ENCODE peak calls at places on chromosomes 4 and X, in seven cellular contexts. W, E, B, O, Z, H and T are unnamed samples.

GRCh38 chr4:1783970-1784369 is 9.1 kb upstream of the FGFR3 start:
- DNase-seq in W (no peak), B (no peak), E (no peak), O (no peak), H (no peak), Z (no peak), T (no peak)

GRCh38 chrX:78747471-78747870 is at the start of gene LPAR4:
- DNase-seq in W (no peak), Z (no peak), O (no peak), H (no peak), E (peak), B (peak), T (no peak)

GRCh38 chr4:119559044-119559647 is 69.5 kb downstream of the PDE5A start:
- DNase-seq in H (no peak), Z (no peak), W (no peak), E (peak), B (peak), O (peak), T (no peak)

GRCh38 chr4:82726601-82727000 is 72.0 kb downstream of the SCD5 start:
- DNase-seq in Z (no peak), H (no peak), E (no peak), W (no peak), O (no peak), B (no peak), T (no peak)

GRCh38 chr4:14294611-14295010 is 667.1 kb upstream of the BOD1L1 start:
- DNase-seq in B (peak), Z (no peak), O (peak), E (peak), W (no peak), H (no peak), T (no peak)

GRCh38 chr4:48025005-48025404 is 8.4 kb downstream of the NIPAL1 start:
- DNase-seq in B (peak), H (no peak), E (peak), O (no peak), W (no peak), Z (no peak), T (no peak)

GRCh38 chr4:167550021-167550420 is 315.7 kb upstream of the SPOCK3 start:
- DNase-seq in B (no peak), H (no peak), Z (no peak), E (no peak), O (no peak), W (no peak), T (no peak)

GRCh38 chrX:119986203-119986602 is 42.7 kb upstream of the NKAP start:
- DNase-seq in W (no peak), E (no peak), Z (no peak), B (no peak), H (no peak), O (no peak), T (no peak)

GRCh38 chrX:40912166-40912565 is 173.1 kb upstream of the USP9X start:
- DNase-seq in O (peak), W (no peak), Z (no peak), B (no peak), H (no peak), E (no peak), T (no peak)

GRCh38 chr4:153233761-153234371 is 29.6 kb downstream of the TRIM2 start:
- DNase-seq in B (peak), Z (peak), H (no peak), W (peak), E (peak), O (peak), T (peak)

GRCh38 chrX:129626026-129626425 is 28.7 kb downstream of the APLN start:
- DNase-seq in B (no peak), H (no peak), Z (no peak), O (peak), W (no peak), E (no peak), T (no peak)

GRCh38 chrX:38941675-38942074 is 140.4 kb downstream of the MID1IP1 start:
- DNase-seq in O (no peak), Z (no peak), H (no peak), W (no peak), E (no peak), B (no peak), T (no peak)

GRCh38 chr4:5706486-5707290 is 1.7 kb downstream of the EVC2 start:
- DNase-seq in E (no peak), Z (no peak), B (no peak), W (no peak), O (no peak), H (no peak), T (no peak)

GRCh38 chr4:48651869-48652447 is 128.1 kb downstream of the FRYL start:
- DNase-seq in E (no peak), Z (no peak), W (peak), O (peak), H (no peak), B (peak), T (peak)

GRCh38 chr4:144283496-144283895 is 143.0 kb upstream of the GYPA start:
- DNase-seq in O (no peak), E (no peak), B (no peak), W (no peak), Z (no peak), H (no peak), T (no peak)

GRCh38 chr4:81504685-81505598 is 33.2 kb upstream of the RASGEF1B start:
- DNase-seq in O (no peak), H (peak), E (no peak), B (no peak), Z (peak), W (no peak), T (no peak)

GRCh38 chrX:14026121-14026520 is 3.6 kb downstream of the GEMIN8 start:
- DNase-seq in H (no peak), E (no peak), Z (no peak), B (no peak), W (no peak), O (no peak), T (no peak)

GRCh38 chr4:88619973-88620372 is 27.7 kb downstream of the HERC3 start:
- DNase-seq in W (peak), E (peak), O (peak), H (no peak), Z (no peak), B (no peak), T (no peak)

GRCh38 chr4:95165926-95166524 is 382.7 kb downstream of the UNC5C start:
- DNase-seq in H (peak), E (peak), Z (peak), W (peak), O (peak), B (peak), T (peak)

DNA sequence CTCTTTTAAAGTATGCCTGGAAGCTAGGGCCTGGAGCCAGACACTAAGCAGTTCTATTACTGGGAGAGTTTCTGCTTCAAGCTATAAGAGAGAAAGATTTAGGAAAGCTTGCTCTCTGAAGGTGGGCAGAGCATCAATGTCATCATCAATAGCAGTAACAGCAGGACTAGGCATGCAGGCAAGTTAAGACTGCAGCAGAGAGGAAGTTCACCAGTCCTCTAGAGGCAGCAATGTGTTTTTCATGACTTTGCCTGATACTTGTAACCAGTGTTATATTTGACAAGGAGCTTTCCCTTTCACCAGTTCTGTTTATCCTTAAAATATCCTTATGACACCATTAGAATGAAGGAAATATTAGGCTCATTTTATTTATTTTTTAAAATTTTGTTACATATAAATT is 237.9 kb downstream of the KCTD8 start:
- DNase-seq in B (no peak), O (no peak), E (no peak), H (no peak), Z (no peak), W (no peak), T (no peak)
- TF ChIP-seq CTCF in B (no peak), O (no peak), E (no peak), H (no peak), Z (no peak), W (no peak), T (no peak)

DNA sequence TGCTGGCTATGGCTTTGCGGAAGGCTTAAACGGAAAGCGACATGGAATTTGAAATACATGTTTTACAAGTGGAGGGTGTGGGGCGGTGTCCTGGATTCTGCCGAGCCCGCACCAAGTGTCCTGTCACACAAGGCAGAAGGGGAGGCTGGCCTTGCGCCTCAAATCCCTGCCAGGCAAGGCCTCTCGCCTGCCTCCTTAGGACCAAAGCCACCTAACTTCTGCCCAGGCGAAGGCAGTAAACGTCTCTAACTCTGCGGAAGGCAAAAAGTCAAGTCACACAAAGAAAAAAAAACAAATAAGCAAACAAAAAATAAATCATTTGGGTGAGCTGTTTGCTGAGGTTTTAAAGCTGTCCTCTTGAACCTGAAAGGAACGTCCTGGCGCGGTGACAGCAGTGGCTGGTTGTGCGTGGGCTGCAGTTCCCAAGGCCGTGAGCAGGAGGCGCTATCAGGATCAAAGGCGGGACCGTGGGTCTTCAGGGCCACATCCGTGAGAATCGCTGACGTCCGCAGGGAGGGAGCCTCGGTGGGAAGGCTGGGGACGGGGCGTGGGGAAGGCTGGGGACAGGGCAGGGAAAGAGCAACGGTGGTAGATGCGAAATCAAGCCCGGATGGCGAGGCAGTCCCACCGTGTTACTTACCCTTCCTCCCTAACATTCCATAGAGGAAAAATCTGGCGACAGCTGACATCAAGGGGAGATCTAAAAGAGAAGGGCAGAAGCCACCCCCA is 99.1 kb downstream of the TRAPPC11 start:
- DNase-seq in H (peak), W (no peak), Z (no peak), O (no peak), B (no peak), E (peak), T (no peak)
- H3K4me3 ChIP-seq in H (no peak), W (no peak), Z (no peak), O (no peak), B (no peak), E (peak), T (no peak)

GRCh38 chr4:37068580-37068979 is 176.0 kb upstream of the NWD2 start:
- DNase-seq in E (no peak), B (no peak), H (no peak), W (no peak), O (no peak), Z (no peak), T (no peak)
- TF ChIP-seq CTCF in E (no peak), B (no peak), H (no peak), W (no peak), O (no peak), Z (no peak), T (no peak)

DNA sequence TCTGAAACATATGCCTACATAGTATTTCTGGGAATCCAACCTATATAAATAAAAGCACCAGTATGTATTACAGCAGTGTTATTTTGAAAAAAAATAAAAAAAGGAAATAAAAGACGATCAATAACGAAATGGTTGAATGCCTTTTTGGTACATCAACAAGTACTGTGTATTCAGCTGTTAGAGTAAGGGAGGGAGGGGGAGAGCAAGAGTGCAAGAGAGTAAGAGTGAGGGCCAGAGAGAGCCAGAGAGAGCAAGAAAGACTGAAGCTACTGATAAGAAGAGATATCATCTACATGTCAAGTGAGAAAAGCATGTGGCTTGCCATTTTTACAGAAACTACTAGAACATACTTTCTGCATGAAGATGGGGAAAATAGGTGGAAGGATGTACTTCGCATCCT is 1.8 kb downstream of the SPIN4 start:
- DNase-seq in H (no peak), B (no peak), Z (no peak), O (no peak), E (peak), W (no peak), T (no peak)
- H3K4me3 ChIP-seq in H (no peak), B (no peak), Z (no peak), O (peak), E (peak), W (no peak), T (no peak)

GRCh38 chrX:72128881-72129280 is 2.8 kb downstream of the RTL5 start:
- DNase-seq in O (no peak), W (no peak), Z (no peak), H (no peak), E (peak), B (no peak), T (no peak)
- TF ChIP-seq CTCF in O (peak), W (peak), Z (no peak), H (peak), E (peak), B (peak), T (peak)

DNA sequence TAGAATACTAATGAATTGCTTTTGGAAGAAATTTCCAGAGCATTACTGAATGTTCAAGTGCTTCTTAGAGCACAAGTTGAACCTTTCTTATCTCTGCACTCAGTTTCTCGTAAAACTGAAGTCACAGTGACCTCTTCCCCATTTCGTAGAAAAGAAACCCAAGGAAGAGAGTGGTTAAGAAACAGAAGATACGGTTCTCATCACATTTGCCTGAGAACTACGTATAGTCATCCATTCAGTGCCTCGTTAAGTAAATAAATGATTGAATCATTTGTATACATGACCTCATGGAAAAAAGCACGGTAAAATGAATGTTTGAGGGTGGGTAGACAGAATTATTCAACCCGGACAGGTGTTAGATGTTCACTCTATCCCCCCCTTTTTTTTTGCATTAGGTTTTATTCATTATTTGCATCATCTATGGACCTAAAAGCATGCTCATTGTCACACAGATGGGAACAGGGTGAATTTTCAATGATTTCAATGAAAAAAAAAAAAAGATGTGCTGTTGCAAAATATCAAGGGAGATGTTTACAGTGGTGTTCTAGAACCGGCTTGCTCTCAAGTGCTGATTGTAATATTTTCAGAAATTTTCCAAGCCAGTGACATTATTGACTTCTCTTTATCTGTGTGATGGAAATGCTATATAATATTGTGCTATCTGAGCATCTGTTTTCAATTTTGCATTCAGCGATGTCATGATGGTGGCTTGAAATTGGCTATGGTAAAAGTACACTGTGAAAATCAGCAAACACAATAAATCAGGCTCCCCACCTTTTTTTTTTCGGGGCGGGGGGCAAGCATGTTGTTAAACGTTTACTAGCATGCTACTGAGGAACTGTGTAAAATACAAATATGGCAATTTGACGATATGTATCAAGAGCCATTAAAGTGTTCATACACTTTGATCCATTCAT is 4.3 kb downstream of the RHOH start:
- DNase-seq in Z (no peak), W (no peak), B (no peak), H (no peak), E (peak), O (no peak), T (no peak)
- H3K4me3 ChIP-seq in Z (no peak), W (no peak), B (no peak), H (no peak), E (no peak), O (no peak), T (no peak)

GRCh38 chr4:89639395-89639794 is 197.6 kb downstream of the SNCA start:
- DNase-seq in W (no peak), H (no peak), O (no peak), E (no peak), Z (no peak), B (no peak), T (no peak)

GRCh38 chr4:89640620-89641366 is 196.2 kb downstream of the SNCA start:
- DNase-seq in O (peak), B (peak), W (peak), Z (peak), H (peak), E (peak), T (peak)

GRCh38 chr4:89645512-89645911 is 191.4 kb downstream of the SNCA start:
- DNase-seq in W (no peak), E (no peak), H (no peak), B (no peak), O (no peak), Z (no peak), T (no peak)

DNA sequence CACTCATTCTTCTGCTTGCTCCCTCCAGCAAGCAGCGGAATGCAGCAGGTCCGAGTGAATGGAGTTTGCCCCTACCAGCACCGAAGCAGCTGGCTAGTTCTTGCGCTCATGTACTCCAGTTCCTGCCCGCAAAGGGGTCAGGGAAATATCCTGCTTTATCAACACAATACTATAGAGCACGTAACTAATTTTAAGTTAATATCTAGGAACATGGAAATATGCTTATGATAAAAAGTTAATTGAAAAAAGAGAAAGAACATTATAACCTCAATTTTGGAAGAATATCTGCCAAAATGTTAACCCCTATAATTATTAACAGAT is 195.6 kb downstream of the SNCA start:
- DNase-seq in E (no peak), B (no peak), W (no peak), Z (no peak), H (no peak), O (no peak), T (no peak)
- TF ChIP-seq CTCF in E (no peak), B (no peak), W (no peak), Z (no peak), H (no peak), O (no peak), T (no peak)

DNA sequence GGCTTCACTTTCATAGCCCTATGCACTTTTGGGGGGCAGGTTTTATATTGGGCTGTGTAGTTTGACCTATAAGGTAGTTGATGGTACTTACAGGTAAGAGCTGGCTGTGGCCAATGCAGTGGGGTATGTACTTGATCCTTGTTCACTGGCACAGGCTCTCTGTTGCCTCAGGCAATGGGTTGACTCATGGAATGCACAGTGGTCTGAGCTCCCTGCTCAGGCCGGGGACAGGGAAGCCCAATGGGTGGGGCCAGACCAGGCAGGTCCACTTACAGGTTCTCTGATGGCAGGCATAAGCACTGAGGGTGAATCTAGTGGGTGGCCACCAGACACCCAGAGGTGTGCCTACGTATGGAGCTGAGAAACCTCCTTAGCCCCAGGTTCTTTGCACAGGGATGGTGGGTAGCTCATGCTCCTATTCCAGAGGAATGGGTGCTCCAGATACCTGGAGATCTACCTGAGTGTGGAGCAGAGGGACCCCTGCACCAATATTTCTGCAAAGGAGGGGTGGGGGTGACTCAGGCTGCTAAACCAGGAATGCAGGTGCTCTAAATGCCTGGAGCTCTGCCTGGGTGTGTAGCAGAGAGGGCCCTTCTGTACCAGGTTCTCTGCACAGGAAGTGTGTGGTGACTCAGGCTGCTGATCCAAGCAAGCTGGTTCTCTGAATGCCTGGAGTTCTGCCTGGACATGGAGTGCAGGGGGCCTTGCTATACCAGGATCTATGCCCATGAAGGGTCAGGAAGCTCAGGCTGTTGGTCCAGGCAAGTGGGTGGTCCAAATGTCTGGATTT is 52.3 kb downstream of the IL1RAPL2 start:
- DNase-seq in E (no peak), Z (no peak), H (no peak), O (no peak), B (no peak), W (no peak), T (no peak)
- H3K4me3 ChIP-seq in E (no peak), Z (no peak), H (no peak), O (no peak), B (no peak), W (no peak), T (no peak)

GRCh38 chrX:50996930-50997329 is 86.4 kb downstream of the BMP15 start:
- DNase-seq in W (no peak), H (no peak), O (no peak), E (no peak), Z (no peak), B (no peak), T (no peak)
- TF ChIP-seq CTCF in W (no peak), H (no peak), O (no peak), E (no peak), Z (no peak), B (no peak), T (no peak)

DNA sequence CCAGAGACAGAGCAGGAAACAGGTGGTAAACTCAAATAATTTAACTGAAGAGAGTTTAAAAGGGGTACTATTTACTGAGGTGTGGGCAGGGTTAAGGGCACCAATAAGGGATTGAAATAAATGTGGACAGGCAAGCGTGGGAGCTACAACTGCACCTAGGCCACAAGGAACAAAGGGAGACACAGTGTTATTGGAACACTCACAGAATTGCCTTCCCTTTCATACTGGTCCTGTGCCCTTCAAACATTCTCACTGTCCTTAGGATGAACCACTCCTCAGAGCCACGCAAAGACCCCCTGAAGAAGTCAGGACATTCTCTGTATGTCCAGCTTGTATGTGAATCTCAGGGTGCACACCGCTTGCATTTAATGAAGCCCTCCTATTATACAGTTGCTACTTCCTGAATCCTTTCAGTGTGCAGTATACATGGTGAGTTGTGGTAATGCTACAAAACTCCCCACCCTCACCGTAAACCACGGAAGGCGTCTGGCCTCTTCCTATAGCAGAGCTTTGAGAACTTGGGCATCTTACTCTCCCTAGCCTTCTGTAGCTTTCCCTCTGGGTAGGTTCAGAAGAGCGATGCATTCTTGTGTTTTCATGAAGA is 9.6 kb upstream of the MRPL1 start:
- DNase-seq in O (no peak), E (no peak), H (no peak), Z (no peak), W (no peak), B (no peak), T (no peak)
- H3K4me3 ChIP-seq in O (no peak), E (no peak), H (no peak), Z (no peak), W (no peak), B (no peak), T (no peak)